ENCODE peak calls at places on chromosome 16, in seven cellular contexts. A is CD4-positive, alpha-beta T cell; N is GM20000; C is naive thymus-derived CD8-positive, alpha-beta T cell; E is skeletal muscle cell; G is stimulated activated CD4-positive, alpha-beta T cell treated with anti-CD3 and anti-CD28 coated beads, Interleukin-2, amount 100 ng/mL, for 48 hours; L is GM03348. Y is an unnamed sample.

GRCh38 chr16:73047536-73048291 is at the start of gene ZFHX3:
- DNase-seq in A (no peak), N (peak), C (peak), E (no peak), G (no peak), L (peak), Y (peak)

GRCh38 chr16:648071-648785 is 937 bp upstream of the WDR90 start:
- DNase-seq in A (no peak), N (peak), C (no peak), E (no peak), G (peak), L (peak), Y (peak)

GRCh38 chr16:75052481-75053211 is 53.8 kb downstream of the ZNRF1 start:
- DNase-seq in A (no peak), N (no peak), C (no peak), E (no peak), G (no peak), L (no peak), Y (no peak)

GRCh38 chr16:58670177-58670576 is 14.4 kb downstream of the SLC38A7 start:
- DNase-seq in A (no peak), N (no peak), C (no peak), E (no peak), G (no peak), L (no peak), Y (no peak)

GRCh38 chr16:84543931-84544776 is 39.7 kb upstream of the MEAK7 start:
- DNase-seq in A (no peak), N (no peak), C (peak), E (no peak), G (no peak), L (no peak), Y (peak)

GRCh38 chr16:89898201-89898967 is 20.3 kb upstream of the MC1R start:
- DNase-seq in A (no peak), N (no peak), C (no peak), E (no peak), G (no peak), L (no peak), Y (no peak)

GRCh38 chr16:69542974-69543373 is 22.8 kb upstream of the NFAT5 start:
- DNase-seq in A (no peak), N (no peak), C (no peak), E (no peak), G (no peak), L (no peak), Y (peak)

GRCh38 chr16:15618392-15618791 is 24.6 kb downstream of the MARF1 start:
- DNase-seq in A (no peak), N (no peak), C (no peak), E (no peak), G (no peak), L (peak), Y (peak)

GRCh38 chr16:23406546-23407240 is 46.3 kb downstream of the COG7 start:
- DNase-seq in A (no peak), N (no peak), C (no peak), E (no peak), G (no peak), L (no peak), Y (no peak)

GRCh38 chr16:83137326-83137770 is 510.6 kb downstream of the CDH13 start:
- DNase-seq in A (no peak), N (peak), C (peak), E (no peak), G (no peak), L (peak), Y (peak)

GRCh38 chr16:84360170-84360569 is 8.2 kb upstream of the ATP2C2 start:
- DNase-seq in A (no peak), N (no peak), C (peak), E (no peak), G (peak), L (no peak), Y (no peak)

GRCh38 chr16:4372578-4373355 is 1.1 kb downstream of the VASN start:
- DNase-seq in A (no peak), N (no peak), C (no peak), E (no peak), G (no peak), L (peak), Y (peak)

GRCh38 chr16:68064791-68065365 is 20.3 kb upstream of the NFATC3 start:
- DNase-seq in A (peak), N (peak), C (peak), E (no peak), G (peak), L (peak), Y (peak)

GRCh38 chr16:83799336-83799735 is 8.4 kb upstream of the HSBP1 start:
- DNase-seq in A (no peak), N (no peak), C (no peak), E (no peak), G (no peak), L (no peak), Y (no peak)

GRCh38 chr16:85045077-85045476 is 17.5 kb downstream of the KIAA0513 start:
- DNase-seq in A (no peak), N (no peak), C (no peak), E (no peak), G (no peak), L (no peak), Y (no peak)

GRCh38 chr16:1550696-1551095 is 17.2 kb downstream of the TMEM204 start:
- DNase-seq in A (no peak), N (no peak), C (no peak), E (no peak), G (no peak), L (no peak), Y (no peak)

GRCh38 chr16:84594725-84595038 is 23.2 kb downstream of the COTL1 start:
- DNase-seq in A (no peak), N (no peak), C (no peak), E (no peak), G (no peak), L (no peak), Y (no peak)